ENCODE peak calls at places on chromosomes 1 and 21, in seven cellular contexts. U, Q, V, I, H, P and B are unnamed samples.
A peak's percentile ranks its signal among the peaks of the same experiment; 100 is the strongest.

GRCh38 chr1:162984699-162985098 is 84.5 kb upstream of the RGS4 start:
- DNase-seq in H (no peak), Q (no peak), I (no peak), P (no peak), V (no peak), U (peak; percentile 22), B (peak; percentile 43)

GRCh38 chr1:175887981-175888428 is 144.6 kb upstream of the TNR start:
- DNase-seq in I (no peak), V (no peak), U (peak; percentile 75), Q (peak; percentile 20), H (no peak), P (peak; percentile 65), B (no peak)

GRCh38 chr1:157115851-157116734 is 16.5 kb upstream of the ETV3L start:
- DNase-seq in Q (no peak), H (no peak), I (no peak), V (no peak), U (no peak), P (no peak), B (no peak)

GRCh38 chr1:10511494-10511885 is 36.7 kb downstream of the PEX14 start:
- DNase-seq in I (no peak), Q (no peak), H (no peak), U (no peak), V (no peak), P (no peak), B (no peak)

GRCh38 chr1:30957560-30958222 is 49.1 kb upstream of the SDC3 start:
- DNase-seq in P (no peak), U (no peak), I (no peak), V (no peak), H (no peak), Q (no peak), B (no peak)

GRCh38 chr1:170765712-170766330 is 101.9 kb downstream of the PRRX1 start:
- DNase-seq in V (no peak), I (no peak), P (no peak), U (peak; percentile 7), Q (no peak), H (no peak), B (no peak)

GRCh38 chr1:33468011-33468410 is 4.4 kb upstream of the ZSCAN20 start:
- DNase-seq in U (no peak), V (no peak), H (no peak), P (no peak), I (no peak), Q (no peak), B (no peak)

GRCh38 chr21:31293986-31294385 is 50.1 kb downstream of the TIAM1 start:
- DNase-seq in Q (no peak), V (no peak), U (peak; percentile 89), P (no peak), I (no peak), H (no peak), B (peak; percentile 61)

GRCh38 chr1:69911301-69911801 is 294.0 kb downstream of the LRRC40 start:
- DNase-seq in Q (no peak), H (no peak), I (no peak), V (no peak), U (no peak), P (no peak), B (no peak)

GRCh38 chr1:228020686-228021525 is 14.1 kb downstream of the WNT3A start:
- DNase-seq in I (peak; percentile 23), H (no peak), U (no peak), P (peak; percentile 27), Q (peak; percentile 3), V (no peak), B (no peak)

GRCh38 chr1:198542632-198543031 is 2.2 kb upstream of the ATP6V1G3 start:
- DNase-seq in Q (no peak), P (no peak), I (no peak), H (no peak), U (no peak), V (no peak), B (no peak)

GRCh38 chr1:184509105-184509504 is 122.3 kb downstream of the C1orf21 start:
- DNase-seq in Q (no peak), P (no peak), I (no peak), H (no peak), U (no peak), V (no peak), B (no peak)

GRCh38 chr21:15023782-15024181 is 41.0 kb downstream of the NRIP1 start:
- DNase-seq in U (no peak), Q (no peak), I (no peak), H (no peak), P (no peak), V (no peak), B (no peak)

DNA sequence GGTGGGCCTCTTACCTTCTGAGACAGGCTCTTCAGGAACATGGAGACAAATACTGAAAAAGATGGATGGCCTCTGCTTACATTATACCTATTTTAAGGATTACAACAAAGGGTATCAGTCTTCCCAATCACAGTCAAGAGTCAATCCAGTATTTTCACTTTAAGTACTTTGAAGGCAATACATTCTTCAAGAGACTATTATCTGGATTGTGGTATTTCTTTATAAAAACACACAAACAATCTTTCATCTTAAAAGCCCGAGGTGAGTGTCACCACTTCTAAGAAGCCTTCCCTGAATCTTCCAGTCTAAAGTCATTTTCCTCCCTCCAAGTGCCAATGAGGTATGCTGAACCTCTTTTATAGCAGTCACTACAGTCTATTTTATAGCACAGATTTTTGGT is 45.3 kb downstream of the WASF2 start:
- DNase-seq in H (no peak), I (no peak), Q (no peak), V (no peak), U (no peak), P (no peak), B (no peak)
- H3K27ac ChIP-seq in H (peak overlapping the region; percentile 62), I (no peak overlapping the region), Q (no peak overlapping the region), V (no peak overlapping the region), U (no peak overlapping the region), P (no peak overlapping the region), B (no peak overlapping the region)

DNA sequence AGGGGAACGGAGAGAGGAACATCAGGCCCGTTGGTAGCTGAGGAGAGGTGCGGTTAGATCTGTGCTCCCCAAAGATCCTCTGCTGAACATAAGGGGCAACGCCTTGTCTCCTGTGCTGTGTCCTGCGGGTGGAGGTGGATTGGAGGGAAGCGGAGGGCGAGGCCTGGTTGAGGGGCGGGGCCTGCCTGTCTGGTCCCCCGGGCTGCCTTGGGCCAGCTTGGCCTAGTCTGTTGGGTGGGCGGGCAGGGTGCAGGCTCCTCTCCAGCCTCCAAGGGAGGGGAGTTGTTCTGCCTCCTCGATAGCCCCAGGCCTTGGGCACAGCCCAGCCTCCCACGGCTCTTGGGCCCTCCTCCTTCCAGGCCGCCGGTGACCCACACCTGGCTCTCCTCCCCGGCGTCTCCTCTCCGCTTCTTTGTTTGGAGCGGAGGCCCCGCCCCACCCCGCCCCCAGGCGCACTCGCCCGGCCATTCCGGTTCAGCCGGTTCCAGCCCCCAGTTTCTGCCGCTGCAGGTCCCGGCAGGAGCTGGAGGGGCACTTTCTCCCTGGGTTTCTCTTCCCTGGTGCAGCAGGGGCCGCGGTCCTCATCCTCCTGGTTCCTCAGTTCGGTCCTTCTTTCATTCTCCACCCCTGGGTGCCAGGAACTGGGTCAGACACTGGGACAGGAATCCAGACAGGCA is 19.4 kb downstream of the PTPRF start:
- DNase-seq in I (peak; percentile 96), P (peak; percentile 93), V (no peak), Q (peak; percentile 76), U (peak; percentile 94), H (no peak), B (peak; percentile 88)
- H3K27ac ChIP-seq in I (peak overlapping the region; percentile 91), P (peak overlapping the region; percentile 86), V (no peak overlapping the region), Q (peak overlapping the region; percentile 27), U (peak overlapping the region; percentile 95), H (no peak overlapping the region), B (peak overlapping the region; percentile 85)

GRCh38 chr1:64630611-64631010 is 114.3 kb upstream of the RAVER2 start:
- DNase-seq in I (no peak), V (no peak), H (no peak), Q (no peak), P (no peak), U (no peak), B (no peak)

DNA sequence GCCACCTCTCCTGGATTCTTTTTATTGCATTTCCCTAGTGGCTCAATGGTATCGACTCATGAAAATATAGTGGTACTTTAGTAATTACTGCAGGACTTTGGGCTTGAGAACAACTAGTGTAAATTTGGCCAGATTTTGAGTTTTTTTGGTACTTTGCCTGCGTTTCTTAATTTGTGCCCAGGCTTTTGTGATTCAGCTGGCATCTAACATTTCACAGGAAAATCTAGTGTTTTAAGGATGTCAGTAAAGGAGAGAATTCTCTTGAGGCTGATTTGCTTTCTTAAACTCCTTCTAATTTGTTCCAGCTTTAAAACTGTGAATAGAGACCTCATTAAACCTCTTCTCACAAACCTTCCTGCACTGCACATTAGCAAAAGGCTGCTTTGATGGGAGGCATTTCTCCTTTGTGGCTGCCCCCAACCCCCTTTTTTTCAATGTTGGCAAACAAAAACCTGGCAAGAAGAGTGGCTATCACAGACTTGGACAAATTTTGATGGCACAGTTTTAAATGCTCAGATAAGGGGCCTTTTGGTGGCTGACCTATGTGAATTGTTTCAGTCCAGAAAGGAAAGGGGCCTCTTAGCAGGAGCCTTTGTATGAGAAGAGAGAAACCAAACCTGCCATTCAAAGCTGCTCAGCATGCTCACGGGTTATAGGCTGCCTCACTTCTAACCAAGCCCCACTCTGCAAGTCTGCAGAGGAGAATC is 113.4 kb upstream of the RAVER2 start:
- DNase-seq in V (no peak), H (no peak), Q (no peak), P (no peak), U (no peak), I (no peak), B (no peak)
- H3K27ac ChIP-seq in V (no peak overlapping the region), H (no peak overlapping the region), Q (no peak overlapping the region), P (no peak overlapping the region), U (no peak overlapping the region), I (no peak overlapping the region), B (no peak overlapping the region)

GRCh38 chr1:151056149-151056548 is 3.3 kb downstream of the CDC42SE1 start:
- DNase-seq in U (no peak), Q (no peak), H (no peak), I (no peak), V (peak; percentile 23), P (no peak), B (no peak)
- H3K27ac ChIP-seq in U (no peak overlapping the region), Q (no peak overlapping the region), H (peak overlapping the region; percentile 94), I (peak overlapping the region; percentile 5), V (peak overlapping the region; percentile 93), P (peak overlapping the region; percentile 95), B (peak overlapping the region; percentile 97)

DNA sequence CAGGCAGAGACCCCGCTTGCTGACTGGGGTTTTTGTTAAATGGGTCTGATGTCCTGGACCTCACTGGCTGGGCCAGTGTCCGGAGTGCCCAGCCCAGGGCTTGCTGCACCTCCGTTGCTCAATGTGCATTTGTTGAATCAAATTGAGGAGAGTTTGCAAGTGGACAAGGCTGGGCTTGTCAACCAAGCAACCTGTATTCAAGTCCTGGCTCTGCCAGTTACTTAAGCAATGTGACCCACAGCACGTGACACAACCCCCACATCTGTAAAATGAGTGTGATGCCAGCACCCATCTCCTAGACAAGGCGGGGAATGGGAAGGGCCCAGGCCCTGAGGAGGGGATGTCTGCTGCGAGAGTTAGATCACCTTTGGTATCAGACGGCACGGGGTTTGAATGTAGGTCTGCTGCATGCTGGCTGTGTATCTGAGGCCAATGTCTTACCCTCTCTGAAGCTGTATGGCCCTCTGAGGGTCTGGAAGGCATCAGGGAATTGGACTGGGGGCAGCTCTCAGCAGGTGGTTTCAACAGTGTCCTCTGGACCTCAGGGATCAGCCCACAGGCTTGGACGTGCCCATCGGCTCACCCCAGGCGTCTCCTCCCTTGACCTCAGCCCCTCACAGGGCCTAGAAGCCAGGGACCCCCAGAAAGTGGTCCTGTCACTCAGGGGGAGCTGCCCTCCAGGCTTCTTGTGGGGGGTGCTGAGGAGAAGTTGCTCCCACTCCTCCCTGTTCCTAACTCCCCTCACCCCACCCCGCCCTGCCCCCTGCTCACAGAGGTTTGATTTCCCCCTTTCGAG is 51.0 kb upstream of the RUNX3 start:
- DNase-seq in U (no peak), I (peak; percentile 43), H (no peak), V (no peak), P (no peak), Q (no peak), B (no peak)
- H3K27ac ChIP-seq in U (peak overlapping the region; percentile 21), I (no peak overlapping the region), H (no peak overlapping the region), V (no peak overlapping the region), P (no peak overlapping the region), Q (no peak overlapping the region), B (no peak overlapping the region)